ENCODE peak calls at places on chromosomes 1 and 21, in five cellular contexts. A is upper lobe of right lung, Y is cardiac muscle cell, K is heart right ventricle, O is body of pancreas. X is an unnamed sample.

GRCh38 chr21:30981403-30981802 is 56.9 kb downstream of the KRTAP19-8 start:
- DNase-seq in K (peak; percentile 16), O (no peak), Y (no peak), A (no peak), X (no peak)

GRCh38 chr1:12083766-12084165 is 20.7 kb downstream of the TNFRSF8 start:
- DNase-seq in Y (peak; percentile 89), K (no peak), A (no peak), O (no peak), X (no peak)

GRCh38 chr1:229971141-229971540 is 95.9 kb upstream of the GALNT2 start:
- DNase-seq in A (no peak), K (no peak), Y (no peak), O (no peak), X (no peak)

GRCh38 chr1:37484325-37485051 is 10.1 kb downstream of the ZC3H12A start:
- DNase-seq in O (peak; percentile 64), Y (no peak), A (peak; percentile 63), K (no peak), X (no peak)

GRCh38 chr1:153510984-153511410 is 24.8 kb downstream of the S100A6 start:
- DNase-seq in O (peak; percentile 85), K (peak; percentile 85), A (peak; percentile 89), Y (peak; percentile 87), X (peak; percentile 75)

GRCh38 chr1:53115403-53116306 is 26.8 kb downstream of the SLC1A7 start:
- DNase-seq in A (no peak), Y (peak; percentile 89), O (peak; percentile 44), K (no peak), X (no peak)

GRCh38 chr1:245052258-245052657 is 102.5 kb upstream of the KIF26B start:
- DNase-seq in Y (no peak), O (no peak), K (no peak), A (no peak), X (no peak)

GRCh38 chr1:111695801-111696200 is 43.4 kb downstream of the INKA2 start:
- DNase-seq in K (no peak), A (no peak), Y (no peak), O (no peak), X (no peak)

GRCh38 chr1:108785264-108785663 is 38.8 kb downstream of the STXBP3 start:
- DNase-seq in A (no peak), K (no peak), O (no peak), Y (no peak), X (no peak)

GRCh38 chr1:226209307-226210059 is 14.0 kb upstream of the MIXL1 start:
- DNase-seq in A (no peak), O (no peak), K (no peak), Y (no peak), X (no peak)

GRCh38 chr21:34545079-34545884 is 33.3 kb upstream of the KCNE1 start:
- DNase-seq in K (no peak), A (peak; percentile 81), Y (peak; percentile 90), O (peak; percentile 69), X (no peak)

GRCh38 chr1:151516031-151516511 is 4.9 kb downstream of the CGN start:
- DNase-seq in A (no peak), Y (no peak), O (peak; percentile 18), K (no peak), X (no peak)

GRCh38 chr1:64623750-64624445 is 121.0 kb upstream of the RAVER2 start:
- DNase-seq in O (peak; percentile 12), K (no peak), Y (peak; percentile 22), A (no peak), X (no peak)

GRCh38 chr21:26553921-26554320 is 19.2 kb downstream of the CYYR1 start:
- DNase-seq in O (no peak), Y (no peak), A (no peak), K (no peak), X (no peak)

GRCh38 chr1:19863804-19864203 is 18.4 kb upstream of the OTUD3 start:
- DNase-seq in O (no peak), K (no peak), Y (peak; percentile 81), A (no peak), X (no peak)

DNA sequence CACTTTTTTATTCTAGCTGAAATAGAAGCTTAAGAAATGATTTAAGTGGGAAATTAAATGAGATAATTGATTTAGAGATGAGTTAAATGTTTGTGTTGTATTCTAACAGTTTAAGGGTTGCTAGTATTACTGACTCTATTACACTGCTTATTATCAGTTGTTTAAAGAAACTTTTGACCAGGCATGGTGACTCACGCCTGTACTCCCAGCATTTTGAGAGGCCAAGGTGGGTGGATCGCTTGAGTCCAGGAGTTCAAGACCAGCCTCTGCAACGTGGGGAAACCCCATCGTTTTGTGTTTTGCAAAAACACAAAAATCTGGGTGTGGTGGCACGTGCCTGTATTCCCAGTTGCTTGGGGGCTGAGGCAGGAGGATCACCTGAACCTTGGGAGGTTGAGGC is 14.2 kb downstream of the CLIC4 start:
- DNase-seq in A (no peak), K (no peak), O (no peak), Y (no peak), X (no peak)
- H3K27ac ChIP-seq in A (no peak overlapping the region), K (no peak overlapping the region), O (no peak overlapping the region), Y (no peak overlapping the region), X (no peak overlapping the region)

DNA sequence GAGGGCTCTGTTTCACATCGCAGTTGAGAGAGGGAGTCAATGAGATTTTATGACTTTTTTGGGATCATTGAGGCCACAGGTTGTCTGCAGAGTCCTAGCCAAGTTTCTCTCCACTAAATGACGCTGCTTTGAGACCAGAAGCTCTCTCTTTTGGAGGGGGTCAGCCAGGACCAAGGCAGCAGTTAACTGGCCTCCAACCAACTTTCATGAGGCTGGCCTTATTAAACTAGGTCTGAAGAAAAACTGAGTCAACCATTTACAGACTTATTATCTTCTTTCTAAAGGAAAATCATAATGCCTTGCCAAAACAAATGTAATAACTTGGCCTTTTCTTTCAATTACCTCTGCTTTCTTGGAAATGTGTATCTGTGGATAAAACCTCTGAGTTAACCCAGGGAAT is 8.6 kb downstream of the WLS start:
- DNase-seq in A (no peak), Y (peak; percentile 29), K (peak; percentile 47), O (peak; percentile 38), X (no peak)
- H3K27me3 ChIP-seq in A (no peaks in the 10 kb centered on the region), Y (no peaks in the 10 kb centered on the region), K (no peaks in the 10 kb centered on the region), O (no peaks in the 10 kb centered on the region), X (no peaks in the 10 kb centered on the region)

DNA sequence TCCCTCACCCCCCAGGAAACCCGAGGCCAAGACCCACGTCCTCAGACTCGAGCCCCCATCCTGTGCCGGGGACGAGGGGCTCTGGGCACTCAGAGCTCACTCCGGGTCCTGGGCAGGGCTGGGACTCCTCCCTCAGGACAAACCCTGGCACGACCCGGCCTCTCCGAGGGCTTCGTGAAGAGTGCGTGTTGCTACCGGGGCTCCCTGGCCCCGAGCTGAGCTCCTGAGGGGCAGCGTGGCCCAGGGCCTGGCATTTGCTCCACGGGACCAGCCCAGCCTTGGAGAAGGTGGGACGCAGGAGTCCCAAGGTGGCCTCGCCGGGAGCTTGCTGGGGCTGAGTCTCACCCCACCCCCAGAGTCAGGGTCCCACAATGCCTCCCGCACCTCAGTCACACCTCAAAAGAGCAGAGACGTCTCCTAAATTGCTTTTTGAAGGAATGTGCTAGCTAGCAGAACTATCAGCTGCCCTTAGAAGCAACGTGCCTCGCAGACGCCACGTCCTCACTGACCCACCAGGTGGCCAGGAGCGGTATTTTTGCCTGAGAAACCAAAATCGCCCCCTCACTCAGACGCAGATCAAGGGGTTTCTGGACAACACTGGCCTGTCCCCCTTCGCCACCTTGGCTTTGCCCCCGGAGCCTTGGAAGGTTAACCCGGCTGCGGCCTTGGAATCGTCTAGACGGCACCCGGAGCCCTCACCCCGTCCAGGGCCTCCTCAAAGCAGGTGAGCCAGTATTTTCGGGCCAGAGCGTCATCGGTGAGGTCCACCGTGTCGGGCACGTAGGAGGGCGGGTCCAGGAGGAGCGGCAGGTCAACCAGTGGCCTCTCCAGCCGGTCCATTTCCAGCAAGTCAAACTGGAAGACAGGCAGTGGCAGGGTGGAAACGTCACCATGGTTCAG is 11.3 kb downstream of the PANK4 start:
- DNase-seq in K (no peak), O (no peak), A (no peak), Y (no peak), X (no peak)
- TF ChIP-seq CTCF in K (no peak), O (no peak), A (no peak), Y (no peak), X (no peak)

GRCh38 chr21:40052276-40052675 is 185.0 kb downstream of the PCP4 start:
- DNase-seq in O (no peak), Y (no peak), A (no peak), K (no peak), X (no peak)
- H3K27ac ChIP-seq in O (no peak overlapping the region), Y (no peak overlapping the region), A (no peak overlapping the region), K (peak overlapping the region; percentile 12), X (no peak overlapping the region)

DNA sequence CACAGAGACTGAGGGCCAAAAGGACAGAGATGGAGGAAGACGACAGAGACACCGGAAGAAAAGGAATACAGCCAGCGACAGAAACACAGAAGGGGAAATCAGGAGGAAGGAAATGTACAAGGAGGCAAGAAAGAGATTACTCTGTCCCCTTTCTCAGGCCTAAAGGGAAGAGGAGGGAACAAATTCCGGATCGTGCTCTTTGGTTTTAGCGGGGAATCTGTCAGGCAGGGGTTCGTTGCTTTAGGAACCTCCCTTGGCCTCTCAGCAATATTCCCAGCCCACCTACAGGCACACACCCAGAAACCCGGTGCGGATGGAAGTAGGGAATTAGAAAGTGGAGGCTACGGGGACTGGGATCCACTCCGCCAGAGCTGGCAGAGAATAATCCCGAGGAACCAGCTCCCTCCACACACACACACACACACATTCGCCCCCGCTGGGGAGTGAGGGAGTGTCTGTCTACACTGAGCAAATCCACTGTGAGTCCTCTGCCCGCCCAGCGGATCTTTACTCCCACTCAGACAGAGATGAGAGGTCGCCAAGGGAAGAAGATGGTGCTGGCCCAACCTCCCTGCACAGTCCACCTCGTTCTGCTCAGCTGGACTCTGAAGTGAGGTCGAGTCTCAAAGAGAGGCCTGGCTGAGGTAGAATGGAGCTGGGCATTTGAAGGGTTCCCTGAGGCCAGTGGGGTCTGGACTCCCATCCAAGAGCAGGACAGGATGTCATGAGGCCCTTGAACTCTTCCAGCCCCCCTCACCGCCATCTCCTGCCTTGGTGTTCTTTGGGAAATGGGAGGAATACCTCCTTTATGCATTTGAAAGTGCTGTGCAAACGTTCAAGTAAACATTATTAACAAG is 5.7 kb downstream of the TAL1 start:
- DNase-seq in K (no peak), O (no peak), A (no peak), Y (no peak), X (no peak)
- H3K27me3 ChIP-seq in K (peaks cover 99% of the 10 kb centered on the region), O (peaks cover 9% of the 10 kb centered on the region), A (peaks cover 77% of the 10 kb centered on the region), Y (peaks cover 100% of the 10 kb centered on the region), X (peaks cover 81% of the 10 kb centered on the region)

GRCh38 chr1:16369821-16370220 is 2.8 kb downstream of the SZRD1 start:
- DNase-seq in O (no peak), K (no peak), Y (no peak), A (no peak), X (no peak)

GRCh38 chr1:16371725-16372124 is 4.7 kb downstream of the SZRD1 start:
- DNase-seq in Y (peak; percentile 76), K (no peak), O (no peak), A (no peak), X (no peak)

GRCh38 chr1:16367968-16368910 is 1.2 kb downstream of the SZRD1 start:
- DNase-seq in Y (peak; percentile 42), A (no peak), O (no peak), K (no peak), X (no peak)

GRCh38 chr1:16366722-16367257 is at the start of gene SZRD1:
- DNase-seq in O (peak; percentile 99), Y (peak; percentile 100), K (peak; percentile 97), A (peak; percentile 98), X (peak; percentile 96)

GRCh38 chr1:16367258-16367967 is 371 bp downstream of the SZRD1 start:
- DNase-seq in K (peak; percentile 89), O (peak; percentile 84), Y (peak; percentile 89), A (peak; percentile 93), X (peak; percentile 70)
- TF ChIP-seq CTCF in K (no peak), O (no peak), Y (no peak), A (peak; percentile 22), X (no peak)